ENCODE peak calls at places on chromosome 18, in six cellular contexts. One of them, this sample, is unnamed.
A peak's percentile ranks its signal among the peaks of the same experiment; 100 is the strongest.

GRCh38 chr18:23453657-23454011 is 547 bp downstream of the RIOK3 start:
- DNase-seq in mesenchymal stem cell: peak; percentile 78
- DNase-seq in T-helper 1 cell: peak; percentile 10
- DNase-seq in OCI-LY7: peak; percentile 29
- DNase-seq in COLO829: no peak
- DNase-seq in effector memory CD4-positive, alpha-beta T cell: no peak
- DNase-seq in this sample: peak; percentile 69

GRCh38 chr18:13407484-13407883 is 188.9 kb downstream of the LDLRAD4 start:
- DNase-seq in effector memory CD4-positive, alpha-beta T cell: no peak
- DNase-seq in OCI-LY7: no peak
- DNase-seq in T-helper 1 cell: no peak
- DNase-seq in mesenchymal stem cell: no peak
- DNase-seq in COLO829: no peak
- DNase-seq in this sample: no peak

GRCh38 chr18:13530215-13530878 is 196.0 kb downstream of the FAM210A start:
- DNase-seq in T-helper 1 cell: no peak
- DNase-seq in OCI-LY7: no peak
- DNase-seq in mesenchymal stem cell: no peak
- DNase-seq in COLO829: no peak
- DNase-seq in effector memory CD4-positive, alpha-beta T cell: no peak
- DNase-seq in this sample: no peak

GRCh38 chr18:77206676-77207370 is 42.8 kb upstream of the GALR1 start:
- DNase-seq in mesenchymal stem cell: peak; percentile 31
- DNase-seq in T-helper 1 cell: no peak
- DNase-seq in COLO829: no peak
- DNase-seq in effector memory CD4-positive, alpha-beta T cell: no peak
- DNase-seq in OCI-LY7: no peak
- DNase-seq in this sample: peak; percentile 57

GRCh38 chr18:42513416-42513815 is 558.4 kb downstream of the PIK3C3 start:
- DNase-seq in OCI-LY7: no peak
- DNase-seq in mesenchymal stem cell: no peak
- DNase-seq in COLO829: no peak
- DNase-seq in T-helper 1 cell: no peak
- DNase-seq in effector memory CD4-positive, alpha-beta T cell: no peak
- DNase-seq in this sample: no peak

GRCh38 chr18:31684279-31685096 is at the start of gene B4GALT6:
- DNase-seq in OCI-LY7: peak; percentile 62
- DNase-seq in COLO829: peak; percentile 54
- DNase-seq in effector memory CD4-positive, alpha-beta T cell: no peak
- DNase-seq in mesenchymal stem cell: peak; percentile 53
- DNase-seq in T-helper 1 cell: no peak
- DNase-seq in this sample: peak; percentile 36

GRCh38 chr18:74654637-74655036 is 57.0 kb downstream of the ZNF407 start:
- DNase-seq in COLO829: no peak
- DNase-seq in mesenchymal stem cell: peak; percentile 13
- DNase-seq in OCI-LY7: no peak
- DNase-seq in T-helper 1 cell: no peak
- DNase-seq in effector memory CD4-positive, alpha-beta T cell: no peak
- DNase-seq in this sample: peak; percentile 15

GRCh38 chr18:63188063-63188462 is 131.5 kb downstream of the BCL2 start:
- DNase-seq in T-helper 1 cell: no peak
- DNase-seq in COLO829: no peak
- DNase-seq in OCI-LY7: no peak
- DNase-seq in mesenchymal stem cell: no peak
- DNase-seq in effector memory CD4-positive, alpha-beta T cell: no peak
- DNase-seq in this sample: no peak

GRCh38 chr18:63119647-63120046 is 199.9 kb downstream of the BCL2 start:
- DNase-seq in T-helper 1 cell: no peak
- DNase-seq in effector memory CD4-positive, alpha-beta T cell: no peak
- DNase-seq in OCI-LY7: no peak
- DNase-seq in mesenchymal stem cell: peak; percentile 19
- DNase-seq in COLO829: peak; percentile 41
- DNase-seq in this sample: peak; percentile 2

GRCh38 chr18:62852851-62853250 is 137.5 kb downstream of the PHLPP1 start:
- DNase-seq in T-helper 1 cell: no peak
- DNase-seq in COLO829: no peak
- DNase-seq in mesenchymal stem cell: no peak
- DNase-seq in OCI-LY7: no peak
- DNase-seq in effector memory CD4-positive, alpha-beta T cell: no peak
- DNase-seq in this sample: peak; percentile 30

GRCh38 chr18:51621103-51621969 is 423.9 kb upstream of the MEX3C start:
- DNase-seq in mesenchymal stem cell: peak; percentile 18
- DNase-seq in effector memory CD4-positive, alpha-beta T cell: no peak
- DNase-seq in T-helper 1 cell: no peak
- DNase-seq in OCI-LY7: peak; percentile 18
- DNase-seq in COLO829: peak; percentile 70
- DNase-seq in this sample: peak; percentile 22

GRCh38 chr18:70454705-70455322 is 166.0 kb downstream of the SOCS6 start:
- DNase-seq in mesenchymal stem cell: peak; percentile 69
- DNase-seq in OCI-LY7: peak; percentile 35
- DNase-seq in T-helper 1 cell: peak; percentile 14
- DNase-seq in COLO829: peak; percentile 45
- DNase-seq in effector memory CD4-positive, alpha-beta T cell: peak; percentile 2
- DNase-seq in this sample: peak; percentile 39

GRCh38 chr18:48621815-48622555 is 83.2 kb downstream of the CTIF start:
- DNase-seq in COLO829: no peak
- DNase-seq in T-helper 1 cell: no peak
- DNase-seq in mesenchymal stem cell: no peak
- DNase-seq in effector memory CD4-positive, alpha-beta T cell: no peak
- DNase-seq in OCI-LY7: peak; percentile 64
- DNase-seq in this sample: peak; percentile 53

GRCh38 chr18:11148655-11149440 is 521 bp downstream of the PIEZO2 start:
- DNase-seq in T-helper 1 cell: no peak
- DNase-seq in OCI-LY7: no peak
- DNase-seq in mesenchymal stem cell: peak; percentile 39
- DNase-seq in effector memory CD4-positive, alpha-beta T cell: no peak
- DNase-seq in COLO829: no peak
- DNase-seq in this sample: no peak

GRCh38 chr18:61333271-61333745 is at the start of gene CDH20:
- DNase-seq in COLO829: no peak
- DNase-seq in mesenchymal stem cell: no peak
- DNase-seq in T-helper 1 cell: no peak
- DNase-seq in OCI-LY7: no peak
- DNase-seq in effector memory CD4-positive, alpha-beta T cell: no peak
- DNase-seq in this sample: no peak

GRCh38 chr18:49168281-49168680 is 217.5 kb upstream of the SMAD7 start:
- DNase-seq in OCI-LY7: no peak
- DNase-seq in mesenchymal stem cell: no peak
- DNase-seq in COLO829: no peak
- DNase-seq in T-helper 1 cell: no peak
- DNase-seq in effector memory CD4-positive, alpha-beta T cell: no peak
- DNase-seq in this sample: no peak

GRCh38 chr18:55763298-55763697 is 175.3 kb upstream of the TCF4 start:
- DNase-seq in COLO829: no peak
- DNase-seq in T-helper 1 cell: no peak
- DNase-seq in effector memory CD4-positive, alpha-beta T cell: no peak
- DNase-seq in mesenchymal stem cell: peak; percentile 47
- DNase-seq in OCI-LY7: no peak
- DNase-seq in this sample: peak; percentile 87

GRCh38 chr18:12092398-12093229 is 1.0 kb upstream of the ANKRD62 start:
- DNase-seq in OCI-LY7: no peak
- DNase-seq in T-helper 1 cell: no peak
- DNase-seq in mesenchymal stem cell: no peak
- DNase-seq in effector memory CD4-positive, alpha-beta T cell: no peak
- DNase-seq in COLO829: peak; percentile 13
- DNase-seq in this sample: no peak

GRCh38 chr18:46283895-46284295 is 179.7 kb downstream of the HAUS1 start:
- DNase-seq in T-helper 1 cell: no peak
- DNase-seq in effector memory CD4-positive, alpha-beta T cell: no peak
- DNase-seq in COLO829: no peak
- DNase-seq in mesenchymal stem cell: no peak
- DNase-seq in OCI-LY7: no peak
- DNase-seq in this sample: no peak

GRCh38 chr18:43396266-43396665 is 119.0 kb upstream of the SYT4 start:
- DNase-seq in mesenchymal stem cell: peak; percentile 50
- DNase-seq in T-helper 1 cell: no peak
- DNase-seq in OCI-LY7: no peak
- DNase-seq in COLO829: peak; percentile 13
- DNase-seq in effector memory CD4-positive, alpha-beta T cell: no peak
- DNase-seq in this sample: no peak

GRCh38 chr18:63974991-63975390 is 5.1 kb downstream of the SERPINB8 start:
- DNase-seq in OCI-LY7: peak; percentile 3
- DNase-seq in COLO829: no peak
- DNase-seq in mesenchymal stem cell: peak; percentile 63
- DNase-seq in T-helper 1 cell: no peak
- DNase-seq in effector memory CD4-positive, alpha-beta T cell: no peak
- DNase-seq in this sample: no peak

GRCh38 chr18:62784338-62784965 is 69.1 kb downstream of the PHLPP1 start:
- DNase-seq in OCI-LY7: no peak
- DNase-seq in effector memory CD4-positive, alpha-beta T cell: no peak
- DNase-seq in T-helper 1 cell: no peak
- DNase-seq in COLO829: no peak
- DNase-seq in mesenchymal stem cell: peak; percentile 74
- DNase-seq in this sample: no peak

GRCh38 chr18:70620837-70621612 is 332.2 kb downstream of the SOCS6 start:
- DNase-seq in COLO829: no peak
- DNase-seq in effector memory CD4-positive, alpha-beta T cell: no peak
- DNase-seq in T-helper 1 cell: no peak
- DNase-seq in OCI-LY7: no peak
- DNase-seq in mesenchymal stem cell: no peak
- DNase-seq in this sample: no peak

GRCh38 chr18:22332590-22332989 is 85.1 kb downstream of the CTAGE1 start:
- DNase-seq in mesenchymal stem cell: no peak
- DNase-seq in effector memory CD4-positive, alpha-beta T cell: no peak
- DNase-seq in COLO829: no peak
- DNase-seq in T-helper 1 cell: no peak
- DNase-seq in OCI-LY7: peak; percentile 5
- DNase-seq in this sample: no peak

GRCh38 chr18:55354795-55355194 is 233.2 kb downstream of the TCF4 start:
- DNase-seq in effector memory CD4-positive, alpha-beta T cell: no peak
- DNase-seq in COLO829: no peak
- DNase-seq in T-helper 1 cell: no peak
- DNase-seq in mesenchymal stem cell: peak; percentile 13
- DNase-seq in OCI-LY7: no peak
- DNase-seq in this sample: peak; percentile 82

GRCh38 chr18:40355701-40356100 is 1599.3 kb upstream of the PIK3C3 start:
- DNase-seq in T-helper 1 cell: no peak
- DNase-seq in mesenchymal stem cell: no peak
- DNase-seq in OCI-LY7: no peak
- DNase-seq in effector memory CD4-positive, alpha-beta T cell: no peak
- DNase-seq in COLO829: no peak
- DNase-seq in this sample: peak; percentile 23

GRCh38 chr18:38305941-38306340 is 740.3 kb upstream of the CELF4 start:
- DNase-seq in mesenchymal stem cell: no peak
- DNase-seq in T-helper 1 cell: no peak
- DNase-seq in effector memory CD4-positive, alpha-beta T cell: no peak
- DNase-seq in COLO829: no peak
- DNase-seq in OCI-LY7: no peak
- DNase-seq in this sample: no peak

GRCh38 chr18:36086186-36086585 is 18.8 kb upstream of the RPRD1A start:
- DNase-seq in mesenchymal stem cell: no peak
- DNase-seq in T-helper 1 cell: no peak
- DNase-seq in OCI-LY7: no peak
- DNase-seq in effector memory CD4-positive, alpha-beta T cell: no peak
- DNase-seq in COLO829: no peak
- DNase-seq in this sample: no peak

GRCh38 chr18:74608681-74609080 is 11.0 kb downstream of the ZNF407 start:
- DNase-seq in effector memory CD4-positive, alpha-beta T cell: no peak
- DNase-seq in T-helper 1 cell: no peak
- DNase-seq in OCI-LY7: no peak
- DNase-seq in COLO829: no peak
- DNase-seq in mesenchymal stem cell: no peak
- DNase-seq in this sample: no peak

GRCh38 chr18:79576686-79577351 is 102.8 kb upstream of the CTDP1 start:
- DNase-seq in mesenchymal stem cell: no peak
- DNase-seq in OCI-LY7: no peak
- DNase-seq in T-helper 1 cell: no peak
- DNase-seq in effector memory CD4-positive, alpha-beta T cell: no peak
- DNase-seq in COLO829: no peak
- DNase-seq in this sample: peak; percentile 67

GRCh38 chr18:42105382-42105781 is 150.3 kb downstream of the PIK3C3 start:
- DNase-seq in mesenchymal stem cell: no peak
- DNase-seq in COLO829: no peak
- DNase-seq in T-helper 1 cell: no peak
- DNase-seq in OCI-LY7: no peak
- DNase-seq in effector memory CD4-positive, alpha-beta T cell: no peak
- DNase-seq in this sample: no peak

This sample was measured in astrocyte.